ENCODE peak calls at places on chromosomes 4 and X, in four cellular contexts. P is K562, G is HCT116, R is HepG2. C is an unnamed sample.

GRCh38 chr4:187188118-187188517 is 464.5 kb upstream of the FAT1 start:
- DNase-seq in R (no peak), G (no peak), P (no peak), C (no peak)

GRCh38 chrX:29297171-29297800 is 710.0 kb downstream of the IL1RAPL1 start:
- DNase-seq in R (no peak), P (no peak), G (no peak), C (no peak)

GRCh38 chr4:154807042-154807630 is 26.1 kb downstream of the RBM46 start:
- DNase-seq in P (peak; percentile 18), R (peak; percentile 4), G (peak; percentile 34), C (no peak)

GRCh38 chr4:185143596-185143969 is 517 bp downstream of the SLC25A4 start:
- DNase-seq in G (no peak), P (no peak), R (peak; percentile 22), C (no peak)

GRCh38 chr4:61555789-61556188 is 355.7 kb downstream of the ADGRL3 start:
- DNase-seq in P (no peak), R (peak; percentile 20), G (no peak), C (no peak)

GRCh38 chr4:60506061-60506460 is 694.1 kb upstream of the ADGRL3 start:
- DNase-seq in G (no peak), P (no peak), R (no peak), C (no peak)

GRCh38 chr4:74999714-75000309 is 66.9 kb downstream of the PARM1 start:
- DNase-seq in G (no peak), R (no peak), P (no peak), C (no peak)

GRCh38 chrX:50497067-50497466 is 26.4 kb upstream of the DGKK start:
- DNase-seq in G (no peak), P (no peak), R (no peak), C (no peak)

GRCh38 chr4:175339100-175339707 is 421.0 kb downstream of the ADAM29 start:
- DNase-seq in R (no peak), P (no peak), G (no peak), C (no peak)

GRCh38 chrX:129930941-129931410 is 25.0 kb downstream of the UTP14A start:
- DNase-seq in P (no peak), R (no peak), G (no peak), C (peak; percentile 54)

GRCh38 chr4:180134116-180134866 is 2108.9 kb upstream of the TENM3 start:
- DNase-seq in R (no peak), P (no peak), G (no peak), C (no peak)

DNA sequence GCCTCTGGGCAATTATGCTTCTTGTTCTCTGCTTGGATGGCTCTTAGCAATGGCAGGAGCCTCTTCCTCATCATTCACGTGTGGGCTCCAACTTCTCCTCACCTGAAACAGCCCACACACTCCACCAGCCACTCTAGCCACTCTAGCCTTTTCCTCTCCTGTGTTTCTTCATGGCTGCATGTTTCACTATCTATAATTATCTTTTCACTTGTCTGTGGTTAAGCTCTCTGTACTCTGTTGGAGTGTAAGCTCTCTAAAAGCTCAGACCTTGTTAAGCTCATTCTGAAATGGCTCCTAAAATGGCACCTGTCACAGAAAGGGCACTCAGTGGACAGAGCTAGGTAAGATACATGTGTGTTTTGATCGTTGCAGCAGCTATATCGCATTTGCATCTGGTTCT is 80.0 kb downstream of the SH3KBP1 start:
- DNase-seq in R (no peak), G (no peak), P (no peak), C (no peak)
- TF ChIP-seq FOSL1 in R (no peak), G (no peak), P (no peak), C (no peak)

GRCh38 chr4:107988763-107989035 is 990 bp upstream of the HADH start:
- DNase-seq in P (no peak), G (no peak), R (no peak), C (no peak)
- TF ChIP-seq FOSL1 in P (no peak), G (no peak), R (no peak), C (no peak)

DNA sequence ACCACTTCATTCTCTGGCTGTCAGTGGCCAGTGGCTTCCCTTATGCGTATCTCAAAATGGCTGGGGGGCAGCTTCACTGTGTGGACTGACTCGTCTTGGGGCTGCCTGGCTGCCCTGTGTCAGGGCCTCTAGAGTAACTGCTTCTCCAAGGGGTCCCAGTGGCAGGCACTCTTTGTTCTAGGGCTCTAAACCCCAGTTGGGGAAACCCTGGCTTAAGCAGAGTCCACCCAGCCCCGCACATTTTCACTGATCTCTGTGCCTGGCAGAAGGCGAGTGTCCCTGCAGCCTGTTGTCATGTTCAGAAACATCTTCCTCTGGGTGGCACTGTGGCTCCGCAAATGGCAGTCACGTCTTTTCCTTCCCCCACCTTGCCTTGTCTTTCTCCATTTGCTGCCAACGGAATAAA is 59.7 kb downstream of the NBDY start:
- DNase-seq in P (peak; percentile 12), R (peak; percentile 18), G (no peak), C (no peak)
- TF ChIP-seq FOSL1 in P (no peak), R (no peak), G (no peak), C (no peak)

DNA sequence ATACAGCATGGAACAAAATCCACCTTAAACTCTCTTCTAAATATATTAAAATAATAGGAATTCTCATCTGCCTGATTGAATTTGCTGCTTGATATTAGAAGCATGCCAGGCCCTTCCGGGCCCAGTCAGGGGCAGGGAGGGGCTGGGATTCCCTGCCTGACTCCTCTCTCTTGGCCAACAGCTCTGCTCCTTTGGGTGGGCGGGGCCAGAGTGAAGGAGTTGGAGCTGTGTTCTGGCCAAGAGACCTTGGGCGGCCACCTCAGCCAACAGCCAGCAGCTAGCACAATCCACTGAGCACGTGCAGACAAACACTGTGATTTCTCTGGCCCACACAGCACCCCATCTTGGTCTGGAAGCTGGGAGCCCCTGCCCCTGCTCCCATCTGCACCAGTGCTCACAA is 140.3 kb downstream of the PJA1 start:
- DNase-seq in P (no peak), R (no peak), G (no peak), C (no peak)
- TF ChIP-seq FOSL1 in P (no peak), R (no peak), G (no peak), C (no peak)

DNA sequence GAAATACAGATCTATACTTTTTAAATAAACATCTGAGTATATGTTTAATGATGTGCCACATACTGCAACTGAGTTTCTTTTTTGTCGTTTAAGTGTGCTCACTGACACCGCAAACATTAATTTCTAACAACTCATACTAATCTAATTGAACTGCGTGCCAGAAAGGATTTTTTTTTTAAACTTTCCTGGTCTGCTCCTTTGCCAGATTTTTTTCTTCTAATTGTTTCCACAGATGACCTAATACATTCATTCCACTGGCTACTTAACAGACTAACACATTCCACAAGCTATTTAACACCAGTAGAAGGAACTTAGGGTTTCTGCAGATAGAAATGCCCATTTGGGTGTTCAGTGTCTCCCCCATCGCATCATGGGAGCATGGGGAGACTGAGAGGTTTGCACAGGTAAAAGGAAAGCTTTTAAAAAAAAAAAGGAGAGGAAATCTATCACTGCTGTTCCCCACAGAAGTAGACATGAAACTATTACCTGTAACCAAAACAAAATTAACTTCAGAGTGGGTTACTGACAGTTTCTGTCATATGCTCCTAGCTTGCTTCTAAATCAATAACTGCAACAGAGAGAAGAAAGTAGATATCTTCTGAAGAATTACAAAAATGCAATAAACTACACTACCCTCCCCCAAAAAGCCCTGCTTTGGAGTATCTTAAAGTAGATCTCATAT is 31.6 kb downstream of the SH3KBP1 start:
- DNase-seq in G (no peak), R (no peak), P (no peak), C (no peak)
- TF ChIP-seq FOSL1 in G (no peak), R (no peak), P (no peak), C (no peak)

GRCh38 chrX:117989512-117989911 is 127.1 kb downstream of the KLHL13 start:
- DNase-seq in P (no peak), R (no peak), G (no peak), C (no peak)
- TF ChIP-seq FOSL1 in P (no peak), R (no peak), G (no peak), C (no peak)

C was measured in H1.